ENCODE peak calls at places on chromosome 20, in four cellular contexts. B, L, M and P are unnamed samples.

GRCh38 chr20:33649201-33649631 is 12.9 kb upstream of the C20orf144 start:
- DNase-seq in B (no peak), L (no peak), M (no peak), P (no peak)

GRCh38 chr20:5297280-5298004 is 19.3 kb downstream of the PROKR2 start:
- DNase-seq in B (no peak), L (no peak), M (no peak), P (no peak)

GRCh38 chr20:5402903-5403531 is 86.3 kb upstream of the PROKR2 start:
- DNase-seq in B (peak), L (no peak), M (peak), P (no peak)

GRCh38 chr20:59416916-59417315 is 116.5 kb downstream of the EDN3 start:
- DNase-seq in B (no peak), L (no peak), M (no peak), P (no peak)

GRCh38 chr20:20364016-20364746 is 3.7 kb upstream of the INSM1 start:
- DNase-seq in B (peak), L (no peak), M (no peak), P (no peak)

GRCh38 chr20:64062596-64063388 is at the start of gene TCEA2:
- DNase-seq in B (peak), L (peak), M (peak), P (peak)

GRCh38 chr20:46955601-46956556 is 61.2 kb downstream of the EYA2 start:
- DNase-seq in B (no peak), L (no peak), M (no peak), P (no peak)

GRCh38 chr20:9311132-9311531 is 203.3 kb upstream of the LAMP5 start:
- DNase-seq in B (no peak), L (no peak), M (no peak), P (no peak)

GRCh38 chr20:235891-236290 is 8.8 kb downstream of the DEFB129 start:
- DNase-seq in B (no peak), L (no peak), M (peak), P (no peak)

GRCh38 chr20:59939879-59940128 is 301 bp downstream of the PPP1R3D start:
- DNase-seq in B (no peak), L (peak), M (no peak), P (no peak)

GRCh38 chr20:47220161-47220582 is 136.3 kb downstream of the ZMYND8 start:
- DNase-seq in B (peak), L (no peak), M (no peak), P (peak)

GRCh38 chr20:34195355-34195754 is 45.9 kb upstream of the ASIP start:
- DNase-seq in B (no peak), L (no peak), M (no peak), P (no peak)

GRCh38 chr20:9609892-9610502 is 95.6 kb downstream of the LAMP5 start:
- DNase-seq in B (peak), L (no peak), M (peak), P (no peak)

GRCh38 chr20:45782890-45783289 is 8.8 kb downstream of the WFDC3 start:
- DNase-seq in B (no peak), L (no peak), M (peak), P (no peak)

GRCh38 chr20:11324990-11325389 is 592.7 kb upstream of the BTBD3 start:
- DNase-seq in B (no peak), L (no peak), M (peak), P (no peak)

GRCh38 chr20:49591217-49591865 is 23.4 kb upstream of the PTGIS start:
- DNase-seq in B (no peak), L (no peak), M (no peak), P (peak)

GRCh38 chr20:3560578-3560977 is 89.8 kb downstream of the ATRN start:
- DNase-seq in B (no peak), L (no peak), M (peak), P (no peak)

GRCh38 chr20:34334654-34335407 is 28.2 kb upstream of the ITCH start:
- DNase-seq in B (no peak), L (no peak), M (peak), P (no peak)

GRCh38 chr20:49585585-49586245 is 17.8 kb upstream of the PTGIS start:
- DNase-seq in B (no peak), L (no peak), M (no peak), P (no peak)

GRCh38 chr20:18585134-18585533 is 2.7 kb upstream of the DTD1 start:
- DNase-seq in B (no peak), L (no peak), M (peak), P (no peak)

GRCh38 chr20:25052255-25053206 is 5.4 kb downstream of the ACSS1 start:
- DNase-seq in B (no peak), L (no peak), M (no peak), P (no peak)

GRCh38 chr20:47780990-47781389 is 4.3 kb downstream of the SULF2 start:
- DNase-seq in B (no peak), L (no peak), M (no peak), P (no peak)

GRCh38 chr20:25223765-25224720 is 23.8 kb upstream of the PYGB start:
- DNase-seq in B (no peak), L (no peak), M (no peak), P (no peak)

GRCh38 chr20:36728986-36729385 is 16.9 kb downstream of the NDRG3 start:
- DNase-seq in B (no peak), L (no peak), M (peak), P (no peak)

GRCh38 chr20:24934716-24935115 is 14.4 kb upstream of the CST7 start:
- DNase-seq in B (no peak), L (no peak), M (no peak), P (no peak)